ENCODE peak calls at places on chromosomes 7 and 10, in four cellular contexts. P is left ventricle myocardium inferior, R is transverse colon, X is heart right ventricle. F is an unnamed sample. For H3K36me3, the result is how much of the 10 kb centered on the place peaks cover.

GRCh38 chr10:126131338-126131737 is 235.0 kb downstream of the FANK1 start:
- DNase-seq in X (no peak), P (no peak), R (no peak), F (no peak)

GRCh38 chr10:1401056-1401965 is 336.0 kb downstream of the ADARB2 start:
- DNase-seq in X (no peak), P (no peak), R (no peak), F (no peak)

GRCh38 chr10:57628592-57629284 is 639.0 kb downstream of the IPMK start:
- DNase-seq in X (no peak), R (no peak), P (no peak), F (no peak)

GRCh38 chr10:78385599-78385998 is 351.9 kb downstream of the RPS24 start:
- DNase-seq in X (no peak), P (no peak), R (no peak), F (no peak)

GRCh38 chr7:10779465-10780399 is 193.9 kb upstream of the PHF14 start:
- DNase-seq in R (no peak), P (no peak), X (no peak), F (no peak)

GRCh38 chr7:34165927-34166550 is 260.7 kb downstream of the BMPER start:
- DNase-seq in X (no peak), R (no peak), P (no peak), F (peak)

GRCh38 chr7:35437619-35438275 is 183.8 kb upstream of the TBX20 start:
- DNase-seq in P (peak), R (no peak), X (no peak), F (no peak)

GRCh38 chr7:88005191-88005590 is 71.1 kb downstream of the ADAM22 start:
- DNase-seq in X (no peak), R (no peak), P (no peak), F (no peak)

GRCh38 chr7:82384779-82385178 is 58.8 kb downstream of the CACNA2D1 start:
- DNase-seq in R (no peak), P (no peak), X (no peak), F (no peak)

GRCh38 chr7:47314728-47315601 is 266.9 kb downstream of the TNS3 start:
- DNase-seq in R (no peak), X (peak), P (peak), F (peak)

GRCh38 chr10:124619195-124619594 is 125.0 kb downstream of the FAM53B start:
- DNase-seq in P (no peak), R (no peak), X (no peak), F (no peak)

GRCh38 chr10:62037890-62038608 is 136.6 kb downstream of the ARID5B start:
- DNase-seq in P (no peak), R (no peak), X (no peak), F (no peak)

GRCh38 chr7:117816727-117817126 is 56.5 kb downstream of the CTTNBP2 start:
- DNase-seq in R (no peak), P (no peak), X (no peak), F (no peak)

GRCh38 chr7:94980418-94981142 is 73.2 kb downstream of the PPP1R9A start:
- DNase-seq in X (no peak), R (no peak), P (no peak), F (no peak)

GRCh38 chr10:88114368-88114767 is 250.9 kb downstream of the PTEN start:
- DNase-seq in R (peak), P (peak), X (peak), F (no peak)

GRCh38 chr7:10802526-10802925 is 171.1 kb upstream of the PHF14 start:
- DNase-seq in X (no peak), P (no peak), R (no peak), F (no peak)

GRCh38 chr7:18494821-18495408 is 634 bp upstream of the HDAC9 start:
- DNase-seq in R (no peak), X (no peak), P (no peak), F (no peak)

GRCh38 chr10:76433161-76434005 is 1002.0 kb downstream of the LRMDA start:
- DNase-seq in X (peak), R (no peak), P (peak), F (no peak)

GRCh38 chr10:24920907-24921881 is 31.2 kb downstream of the PRTFDC1 start:
- DNase-seq in R (peak), P (peak), X (no peak), F (peak)

GRCh38 chr7:151080522-151081169 is at the start of gene FASTK:
- DNase-seq in P (peak), X (peak), R (peak), F (peak)

GRCh38 chr7:14570750-14571607 is 331.6 kb downstream of the DGKB start:
- DNase-seq in X (no peak), P (no peak), R (no peak), F (no peak)

GRCh38 chr7:151117565-151117964 is 31.3 kb downstream of the AGAP3 start:
- DNase-seq in X (no peak), P (no peak), R (no peak), F (no peak)

GRCh38 chr7:41247128-41247865 is 455.6 kb downstream of the INHBA start:
- DNase-seq in X (no peak), P (no peak), R (no peak), F (peak)

GRCh38 chr7:18408461-18408860 is 87.1 kb upstream of the HDAC9 start:
- DNase-seq in P (no peak), X (no peak), R (no peak), F (peak)

GRCh38 chr10:22894714-22895113 is 33.1 kb upstream of the ARMC3 start:
- DNase-seq in R (no peak), X (no peak), P (no peak), F (no peak)

GRCh38 chr10:124244256-124244877 is 151.0 kb upstream of the CHST15 start:
- DNase-seq in P (no peak), R (peak), X (no peak), F (peak)

GRCh38 chr10:10353326-10353725 is 664.3 kb upstream of the CELF2 start:
- DNase-seq in P (no peak), X (no peak), R (no peak), F (no peak)

GRCh38 chr10:100372415-100373297 is 25.6 kb downstream of the SCD start:
- DNase-seq in R (no peak), P (no peak), X (no peak), F (no peak)

GRCh38 chr10:24952146-24952700 is at the start of gene PRTFDC1:
- DNase-seq in X (peak), P (peak), R (peak), F (peak)

GRCh38 chr7:128900237-128900636 is 10.3 kb downstream of the KCP start:
- DNase-seq in X (no peak), P (no peak), R (no peak), F (no peak)

GRCh38 chr7:143205560-143206293 is 16.1 kb upstream of the TAS2R40 start:
- DNase-seq in P (no peak), R (peak), X (no peak), F (no peak)

GRCh38 chr10:94500063-94500462 is 45.5 kb upstream of the HELLS start:
- DNase-seq in X (no peak), P (no peak), R (no peak), F (no peak)

GRCh38 chr10:25849971-25850370 is 84.1 kb upstream of the MYO3A start:
- DNase-seq in P (no peak), X (no peak), R (no peak), F (no peak)

GRCh38 chr10:113128450-113129105 is 178.5 kb downstream of the TCF7L2 start:
- DNase-seq in X (no peak), P (no peak), R (no peak), F (no peak)

GRCh38 chr10:122176232-122176865 is 94.7 kb upstream of the BTBD16 start:
- DNase-seq in X (no peak), P (no peak), R (no peak), F (no peak)

GRCh38 chr10:122178655-122179054 is 92.4 kb upstream of the BTBD16 start:
- DNase-seq in X (no peak), R (no peak), P (no peak), F (no peak)

GRCh38 chr10:122181901-122182799 is 88.9 kb upstream of the BTBD16 start:
- DNase-seq in X (no peak), P (no peak), R (no peak), F (no peak)

GRCh38 chr10:122185643-122186042 is 85.5 kb upstream of the BTBD16 start:
- DNase-seq in R (no peak), X (no peak), P (no peak), F (no peak)

DNA sequence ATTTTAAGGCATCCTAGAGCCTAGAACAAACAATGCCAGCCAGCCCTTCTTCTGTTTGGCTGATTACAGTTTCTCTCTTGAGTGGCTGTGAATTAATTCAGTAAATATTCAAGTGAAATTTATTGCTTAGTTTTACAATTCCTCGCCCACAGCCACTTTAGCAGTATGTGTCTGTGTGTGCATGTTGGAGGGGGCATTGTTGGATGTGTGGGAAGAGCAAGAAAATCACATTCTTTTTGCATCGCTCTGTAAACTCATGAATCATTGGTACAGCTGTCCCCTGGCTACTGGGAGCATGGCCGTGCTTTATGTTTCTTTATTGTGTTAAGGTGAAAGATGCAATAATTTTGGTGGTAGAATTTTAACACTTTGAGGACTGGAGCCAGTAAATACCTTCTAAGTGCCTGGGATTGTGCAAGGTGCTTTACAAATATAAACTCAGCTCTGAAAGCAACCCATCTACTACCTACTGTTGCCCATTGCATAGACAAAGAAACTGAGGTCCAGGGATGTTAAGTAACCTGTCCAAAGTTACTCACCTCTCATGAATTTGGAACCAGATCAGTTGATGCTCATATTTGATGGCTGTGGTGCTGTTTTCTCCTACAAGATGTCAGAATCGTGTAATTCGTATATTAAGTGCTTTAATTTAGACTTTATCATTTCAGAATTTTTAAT is 89.9 kb upstream of the BTBD16 start:
- DNase-seq in R (no peak), X (no peak), P (no peak), F (no peak)
- H3K27ac ChIP-seq in R (no peak), X (no peak), P (peak), F (no peak)

DNA sequence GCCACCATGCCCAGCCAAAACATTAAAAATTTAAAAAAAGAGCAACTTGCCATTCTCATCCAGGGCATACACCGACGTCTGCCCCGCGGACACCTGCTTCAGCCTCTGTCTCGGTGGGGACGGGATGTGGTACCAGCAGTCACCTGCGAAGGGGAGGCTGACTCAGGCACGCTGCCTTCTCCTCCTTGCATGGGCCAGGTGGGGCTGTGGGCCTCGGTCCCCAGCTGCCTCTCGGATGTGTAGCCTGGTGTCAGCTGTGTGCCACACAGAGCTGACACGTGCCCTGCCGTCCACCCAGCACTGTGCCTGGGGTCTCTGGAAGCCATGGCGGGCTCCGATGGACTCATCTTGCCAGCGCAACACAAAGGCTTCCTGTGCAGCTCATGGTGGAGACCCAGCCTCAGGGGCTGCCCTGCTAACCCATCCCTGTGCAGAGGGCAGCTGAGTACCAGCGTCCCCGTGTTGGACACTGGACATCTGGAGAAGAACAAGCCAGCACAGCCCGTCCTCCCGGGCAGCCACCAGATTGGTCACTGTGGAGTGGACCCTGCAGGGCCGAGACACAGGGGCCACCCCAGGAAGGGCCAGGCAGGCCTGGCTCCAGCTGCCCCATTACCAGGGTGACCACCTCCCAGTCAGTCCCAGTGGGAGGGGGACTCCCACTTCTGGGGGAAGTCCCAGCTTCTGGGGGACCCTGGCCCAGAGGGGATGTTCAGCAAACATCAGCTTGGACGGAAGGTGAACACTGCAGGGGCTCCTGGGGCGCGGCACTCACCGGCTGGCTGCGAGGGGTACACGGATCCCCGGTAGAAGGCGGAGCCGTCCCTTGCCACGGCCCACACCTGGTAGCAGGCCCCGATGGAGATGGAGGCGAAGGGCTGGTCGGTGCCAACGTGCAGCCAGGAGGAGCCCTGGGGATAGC is 10.6 kb downstream of the BHLHA15 start:
- DNase-seq in R (no peak), P (peak), X (no peak), F (no peak)
- H3K36me3 ChIP-seq in R (under half), P (half or more), X (half or more), F (under half)

GRCh38 chr7:44575054-44575453 is 1.3 kb upstream of the DDX56 start:
- DNase-seq in R (no peak), X (no peak), P (no peak), F (no peak)

GRCh38 chr7:44572771-44573170 is 937 bp downstream of the DDX56 start:
- DNase-seq in P (no peak), X (no peak), R (no peak), F (no peak)

GRCh38 chr7:44573464-44574285 is at the start of gene DDX56:
- DNase-seq in X (peak), R (peak), P (peak), F (peak)

GRCh38 chr7:44576228-44576627 is 2.5 kb upstream of the DDX56 start:
- DNase-seq in X (no peak), R (no peak), P (no peak), F (no peak)

DNA sequence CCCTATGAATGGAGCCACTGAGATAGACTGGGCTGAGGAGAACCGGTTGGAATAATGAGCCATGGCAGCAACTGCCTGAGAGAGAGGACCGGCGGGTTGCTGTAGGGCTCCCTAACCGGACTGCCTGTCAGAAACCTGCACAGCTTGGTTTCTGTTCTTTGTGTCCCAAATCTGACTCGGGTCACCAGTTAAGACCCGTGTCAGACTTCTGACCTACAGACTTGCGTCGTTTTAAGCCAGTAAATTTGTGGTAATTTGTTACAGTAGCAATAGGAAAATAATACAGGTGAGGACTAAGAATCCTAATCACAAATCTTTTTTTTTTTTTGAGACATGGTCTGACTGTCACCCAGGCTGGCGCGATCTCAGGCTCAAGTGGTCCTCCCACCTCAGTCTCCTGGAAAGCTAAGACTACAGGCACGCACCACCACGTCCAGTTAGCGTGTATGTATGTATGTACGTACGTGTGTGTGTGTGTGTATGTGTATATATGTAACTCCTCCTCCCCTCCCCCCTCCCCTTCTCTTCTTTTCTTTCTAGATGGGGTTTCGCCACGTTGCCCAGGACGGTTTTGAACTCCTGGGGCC is 671 bp upstream of the DDX56 start:
- DNase-seq in R (no peak), X (no peak), P (no peak), F (no peak)
- H3K27ac ChIP-seq in R (peak), X (peak), P (peak), F (peak)

DNA sequence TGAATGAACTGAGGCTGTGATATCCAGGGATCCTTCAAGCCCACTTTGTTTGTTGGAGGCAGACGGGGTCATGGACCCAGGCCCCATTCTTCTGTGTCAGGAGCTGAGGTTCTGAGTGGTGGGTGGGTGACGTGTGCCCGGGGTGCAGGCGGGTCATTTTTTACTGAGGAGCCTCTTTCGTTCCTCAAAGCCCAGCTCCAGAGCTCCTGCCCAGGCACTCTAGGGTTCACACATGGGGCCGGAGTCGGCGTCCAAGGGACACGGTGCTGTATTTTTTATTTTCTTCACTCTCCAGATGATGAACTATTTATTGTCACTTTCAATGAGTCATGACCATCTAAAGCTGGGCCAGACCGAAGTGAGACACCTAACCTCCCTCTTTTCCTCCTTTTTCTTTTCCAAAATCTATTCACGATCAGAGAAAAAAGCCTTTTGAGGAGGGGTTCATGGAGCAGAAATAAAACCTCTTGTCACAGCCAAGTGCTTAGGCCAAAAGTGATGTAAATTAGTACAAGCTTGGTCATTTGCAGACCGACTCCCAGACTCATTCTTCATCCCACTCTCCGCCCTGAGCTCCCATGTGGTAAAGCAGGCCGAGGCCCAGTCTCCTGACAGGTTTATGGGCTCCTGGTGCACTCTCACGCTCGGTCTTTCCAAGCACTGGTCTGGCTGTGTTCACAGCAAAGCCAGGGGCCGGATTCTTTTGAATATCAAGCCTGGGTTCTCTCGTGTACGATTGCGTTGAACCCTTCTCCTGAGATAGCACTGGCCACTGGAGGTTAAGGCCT is 41.4 kb upstream of the PITRM1 start:
- DNase-seq in P (no peak), X (no peak), R (peak), F (no peak)
- H3K36me3 ChIP-seq in P (under half), X (under half), R (under half), F (under half)

GRCh38 chr7:74466196-74466813 is 12.6 kb downstream of the GTF2IRD1 start:
- DNase-seq in X (peak), P (peak), R (peak), F (no peak)
- H3K27ac ChIP-seq in X (peak), P (peak), R (peak), F (no peak)

GRCh38 chr7:247636-248035 is 42.3 kb upstream of the FOXL3 start:
- DNase-seq in X (no peak), P (no peak), R (no peak), F (no peak)

GRCh38 chr7:250523-250922 is 39.4 kb upstream of the FOXL3 start:
- DNase-seq in R (no peak), P (no peak), X (peak), F (no peak)

GRCh38 chr7:249979-250378 is 40.0 kb upstream of the FOXL3 start:
- DNase-seq in R (no peak), X (no peak), P (no peak), F (no peak)

GRCh38 chr7:247166-247565 is 42.8 kb upstream of the FOXL3 start:
- DNase-seq in P (no peak), R (no peak), X (no peak), F (no peak)

GRCh38 chr7:248732-249435 is 41.1 kb upstream of the FOXL3 start:
- DNase-seq in X (no peak), P (no peak), R (no peak), F (no peak)
- H3K36me3 ChIP-seq in X (half or more), P (half or more), R (under half), F (under half)

GRCh38 chr7:149223746-149224145 is 15.7 kb upstream of the ZNF212 start:
- DNase-seq in R (no peak), X (no peak), P (no peak), F (no peak)

GRCh38 chr7:149217570-149217969 is 21.9 kb upstream of the ZNF212 start:
- DNase-seq in X (no peak), R (no peak), P (no peak), F (no peak)

GRCh38 chr7:149218469-149219420 is 20.7 kb upstream of the ZNF212 start:
- DNase-seq in P (no peak), R (no peak), X (no peak), F (no peak)

GRCh38 chr7:149223176-149223575 is 16.3 kb upstream of the ZNF212 start:
- DNase-seq in P (no peak), R (no peak), X (no peak), F (no peak)

DNA sequence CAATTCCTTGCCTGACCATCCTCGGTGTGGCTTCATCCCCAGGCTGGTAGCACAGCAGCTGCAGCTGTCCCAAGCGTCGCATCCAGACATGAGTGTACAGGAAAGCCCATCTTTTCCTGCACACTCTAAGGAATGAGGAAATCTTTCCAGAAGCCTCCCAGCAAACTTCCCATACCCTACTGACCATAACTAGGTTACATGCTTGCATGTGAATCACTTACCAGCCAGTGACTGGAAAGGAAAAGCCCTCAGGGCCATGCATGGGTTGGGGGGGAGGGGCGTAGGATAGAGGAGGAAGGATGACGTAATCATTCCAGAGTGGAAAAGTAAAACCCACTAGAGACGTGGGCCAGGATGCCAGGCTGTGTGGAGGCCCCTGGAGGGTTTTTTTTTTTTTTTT is 18.9 kb upstream of the ZNF212 start:
- DNase-seq in X (no peak), R (no peak), P (no peak), F (no peak)
- H3K27ac ChIP-seq in X (no peak), R (no peak), P (no peak), F (no peak)

GRCh38 chr10:6743291-6743849 is 163.3 kb upstream of the PRKCQ start:
- DNase-seq in P (no peak), R (no peak), X (no peak), F (no peak)
- H3K36me3 ChIP-seq in P (under half), R (under half), X (under half), F (under half)

F was measured in SJSA1.